ENCODE peak calls at places on chromosomes 16 and 17, in six cellular contexts. K is tibial nerve; C is CD4-positive, alpha-beta T cell; V is AG04449; D is spleen; I is left ventricle myocardium inferior. T is an unnamed sample.

GRCh38 chr16:20382202-20382948 is 22.2 kb downstream of the PDILT start:
- DNase-seq in K (no peak), C (no peak), V (no peak), D (no peak), I (no peak), T (no peak)

GRCh38 chr16:17313085-17313611 is 157.6 kb downstream of the XYLT1 start:
- DNase-seq in K (peak; percentile 26), C (no peak), V (peak; percentile 46), D (no peak), I (no peak), T (peak; percentile 28)

GRCh38 chr17:66570353-66571195 is 264.3 kb upstream of the CACNG5 start:
- DNase-seq in K (no peak), C (no peak), V (no peak), D (no peak), I (no peak), T (peak; percentile 66)

GRCh38 chr16:760498-761343 is at the start of gene MSLN:
- DNase-seq in K (no peak), C (no peak), V (no peak), D (no peak), I (no peak), T (no peak)

GRCh38 chr16:49924078-49924477 is 68.2 kb upstream of the ZNF423 start:
- DNase-seq in K (no peak), C (no peak), V (no peak), D (peak; percentile 2), I (no peak), T (no peak)

GRCh38 chr17:10081571-10082169 is 116.7 kb downstream of the GAS7 start:
- DNase-seq in K (no peak), C (no peak), V (no peak), D (no peak), I (no peak), T (no peak)

GRCh38 chr16:50248845-50249244 is 17.5 kb upstream of the ADCY7 start:
- DNase-seq in K (no peak), C (no peak), V (no peak), D (no peak), I (no peak), T (no peak)

GRCh38 chr16:4474192-4474961 is at the start of gene NMRAL1:
- DNase-seq in K (peak; percentile 87), C (peak; percentile 82), V (no peak), D (peak; percentile 95), I (peak; percentile 91), T (peak; percentile 80)

GRCh38 chr17:3738562-3739295 is 15.0 kb downstream of the HASPIN start:
- DNase-seq in K (no peak), C (peak; percentile 69), V (no peak), D (no peak), I (no peak), T (peak; percentile 10)

GRCh38 chr17:31678431-31678830 is 180.6 kb downstream of the COPRS start:
- DNase-seq in K (no peak), C (no peak), V (no peak), D (no peak), I (no peak), T (peak; percentile 41)

GRCh38 chr16:47885489-47885888 is 270.3 kb downstream of the ABCC12 start:
- DNase-seq in K (no peak), C (no peak), V (no peak), D (no peak), I (no peak), T (no peak)

GRCh38 chr16:10578474-10579316 is 1.7 kb downstream of the EMP2 start:
- DNase-seq in K (no peak), C (no peak), V (no peak), D (no peak), I (peak; percentile 49), T (no peak)

DNA sequence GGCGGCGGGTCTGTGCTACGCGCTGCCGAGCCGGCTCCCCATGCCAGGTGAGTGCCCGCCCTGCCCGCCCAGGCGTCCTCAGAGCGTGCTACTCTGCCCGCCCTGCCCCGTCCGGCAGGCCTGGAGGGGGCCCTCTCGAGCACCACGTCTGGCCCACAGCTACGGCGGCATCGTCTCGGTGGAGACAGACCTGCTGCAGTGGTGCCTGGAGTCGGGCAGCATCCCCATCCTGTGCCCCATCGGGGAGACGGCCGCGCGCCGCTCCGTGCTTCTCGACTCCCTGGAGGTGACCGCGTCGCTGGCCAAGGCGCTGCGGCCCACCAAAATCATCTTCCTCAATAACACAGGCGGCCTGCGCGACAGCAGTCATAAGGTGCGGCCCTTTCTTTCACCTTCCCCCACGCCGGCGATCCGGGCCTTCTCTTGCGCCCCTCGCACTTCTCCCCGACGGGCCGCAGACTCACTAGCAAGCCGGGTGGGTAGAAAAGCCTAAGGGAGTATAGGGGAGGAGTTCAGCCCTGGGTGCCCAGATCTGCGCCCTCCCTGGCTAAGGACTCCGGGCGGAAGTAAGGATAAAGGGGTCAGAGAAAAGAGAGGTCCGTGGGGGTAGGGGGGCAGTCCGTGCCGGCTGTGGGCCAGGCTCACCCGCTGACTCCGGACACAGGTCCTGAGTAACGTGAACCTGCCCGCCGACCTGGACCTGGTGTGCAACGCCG is 1.6 kb downstream of the NAGS start:
- DNase-seq in K (no peak), C (peak; percentile 49), V (no peak), D (peak; percentile 89), I (no peak), T (no peak)
- TF ChIP-seq CTCF in K (no peak), C (peak; percentile 9), V (peak; percentile 37), D (no peak), I (no peak), T (no peak)

GRCh38 chr17:21843951-21844590 is 151.7 kb downstream of the KCNJ18 start:
- DNase-seq in K (no peak), C (no peak), V (no peak), D (no peak), I (no peak), T (no peak)
- TF ChIP-seq CTCF in K (no peak), C (no peak), V (no peak), D (no peak), I (no peak), T (no peak)

GRCh38 chr16:24701521-24701951 is 27.9 kb upstream of the TNRC6A start:
- DNase-seq in K (no peak), C (no peak), V (no peak), D (no peak), I (no peak), T (peak; percentile 51)

GRCh38 chr16:24699151-24699723 is 30.2 kb upstream of the TNRC6A start:
- DNase-seq in K (no peak), C (no peak), V (no peak), D (no peak), I (no peak), T (no peak)

GRCh38 chr16:24696699-24697098 is 32.8 kb upstream of the TNRC6A start:
- DNase-seq in K (no peak), C (no peak), V (no peak), D (no peak), I (no peak), T (no peak)

GRCh38 chr16:24698314-24698713 is 31.1 kb upstream of the TNRC6A start:
- DNase-seq in K (no peak), C (no peak), V (no peak), D (no peak), I (no peak), T (no peak)

GRCh38 chr16:24700549-24701392 is 28.7 kb upstream of the TNRC6A start:
- DNase-seq in K (peak; percentile 95), C (no peak), V (peak; percentile 94), D (no peak), I (peak; percentile 62), T (peak; percentile 98)
- TF ChIP-seq CTCF in K (peak; percentile 45), C (no peak), V (peak; percentile 55), D (no peak), I (peak; percentile 49), T (peak; percentile 51)

DNA sequence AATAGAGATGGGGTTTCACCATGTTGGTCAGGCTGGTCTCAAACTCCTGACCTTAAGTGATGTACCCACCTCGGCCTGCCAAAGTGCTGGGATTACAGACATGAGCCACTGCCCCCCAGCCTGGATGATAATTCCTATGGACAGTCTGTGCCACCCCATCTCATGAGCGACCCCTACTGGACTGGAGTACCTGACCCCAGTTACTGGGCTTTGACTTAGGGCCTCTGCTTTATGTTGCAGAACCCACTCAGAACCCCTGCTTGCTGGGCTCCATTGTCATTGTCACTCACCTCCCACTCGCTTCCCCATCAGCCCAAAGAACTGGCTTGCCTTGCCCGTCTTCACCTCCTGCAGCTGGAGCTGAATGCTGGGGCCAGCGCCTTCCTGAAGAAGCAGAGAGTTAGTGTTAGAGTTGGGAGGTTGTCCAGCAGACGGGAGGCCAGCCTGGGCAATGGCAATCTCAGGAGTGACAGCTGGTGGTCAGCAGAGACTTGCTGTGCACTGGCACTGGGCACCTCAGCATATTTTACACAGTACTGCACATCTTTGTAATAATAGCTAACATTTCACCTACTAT is 4.0 kb downstream of the TAC4 start:
- DNase-seq in K (no peak), C (no peak), V (no peak), D (no peak), I (no peak), T (no peak)
- TF ChIP-seq CTCF in K (no peak), C (no peak), V (peak; percentile 13), D (no peak), I (peak; percentile 29), T (peak; percentile 37)

GRCh38 chr17:77914440-77915254 is 43.9 kb upstream of the TNRC6C start:
- DNase-seq in K (no peak), C (no peak), V (no peak), D (no peak), I (no peak), T (no peak)
- TF ChIP-seq CTCF in K (no peak), C (peak; percentile 19), V (no peak), D (no peak), I (peak; percentile 33), T (no peak)

T was measured in IMR-90.